ENCODE peak calls at places on chromosomes 12 and 14, in four cellular contexts. M is cardiac muscle cell, Y is transverse colon, N is Caco-2. K is an unnamed sample.

GRCh38 chr12:111443086-111443485 is 37.4 kb downstream of the SH2B3 start:
- DNase-seq in Y (no peak), N (no peak), M (no peak), K (no peak)

GRCh38 chr12:13135336-13136178 is 32.1 kb upstream of the GSG1 start:
- DNase-seq in N (peak; percentile 83), Y (no peak), M (peak; percentile 86), K (no peak)

GRCh38 chr14:93733646-93734045 is 54.6 kb downstream of the PRIMA1 start:
- DNase-seq in N (no peak), Y (no peak), M (no peak), K (no peak)

GRCh38 chr14:91910201-91910600 is 37.3 kb downstream of the FBLN5 start:
- DNase-seq in N (no peak), Y (no peak), M (no peak), K (no peak)

GRCh38 chr12:2286051-2286450 is 233.3 kb downstream of the CACNA1C start:
- DNase-seq in N (no peak), Y (no peak), M (no peak), K (no peak)

GRCh38 chr12:66964629-66965028 is 285.8 kb upstream of the GRIP1 start:
- DNase-seq in N (no peak), M (no peak), Y (no peak), K (no peak)

GRCh38 chr14:66288511-66288910 is 197.7 kb upstream of the CCDC196 start:
- DNase-seq in N (no peak), M (no peak), Y (no peak), K (no peak)

GRCh38 chr12:93137656-93138612 is 208.8 kb upstream of the EEA1 start:
- DNase-seq in M (peak; percentile 54), N (no peak), Y (no peak), K (no peak)

DNA sequence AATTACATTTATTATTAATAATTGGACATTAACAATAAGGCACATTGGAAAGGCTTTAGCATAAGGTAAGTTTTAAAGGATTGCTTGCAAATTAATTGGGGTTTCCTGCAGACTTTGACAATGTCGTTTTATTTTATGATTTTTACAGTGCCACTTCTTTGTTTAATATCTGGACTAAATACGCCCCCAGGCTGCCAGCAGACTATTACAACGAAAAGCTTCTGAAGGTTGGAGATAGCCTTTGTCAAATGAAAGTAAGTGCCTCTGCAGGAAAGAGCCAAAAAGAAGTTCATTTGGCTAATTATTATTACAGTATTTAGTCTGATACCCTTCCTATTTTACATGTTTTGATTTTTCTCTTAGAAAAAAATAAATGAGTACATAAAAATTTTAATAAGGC is 11.3 kb downstream of the CFAP54 start:
- DNase-seq in N (no peak), Y (no peak), M (peak; percentile 55), K (no peak)
- TF ChIP-seq CTCF in N (no peak), Y (no peak), M (peak; percentile 32), K (no peak)

GRCh38 chr12:62117041-62117440 is 143.2 kb upstream of the USP15 start:
- DNase-seq in N (no peak), Y (no peak), M (no peak), K (no peak)

GRCh38 chr12:62113366-62114011 is 146.7 kb upstream of the USP15 start:
- DNase-seq in Y (no peak), N (no peak), M (no peak), K (no peak)
- TF ChIP-seq CTCF in Y (no peak), N (no peak), M (no peak), K (no peak)

GRCh38 chr12:113149361-113150150 is at the start of gene CFAP73:
- DNase-seq in N (peak; percentile 91), M (peak; percentile 96), Y (peak; percentile 71), K (peak; percentile 89)
- TF ChIP-seq CTCF in N (no peak), M (peak; percentile 8), Y (no peak), K (no peak)

DNA sequence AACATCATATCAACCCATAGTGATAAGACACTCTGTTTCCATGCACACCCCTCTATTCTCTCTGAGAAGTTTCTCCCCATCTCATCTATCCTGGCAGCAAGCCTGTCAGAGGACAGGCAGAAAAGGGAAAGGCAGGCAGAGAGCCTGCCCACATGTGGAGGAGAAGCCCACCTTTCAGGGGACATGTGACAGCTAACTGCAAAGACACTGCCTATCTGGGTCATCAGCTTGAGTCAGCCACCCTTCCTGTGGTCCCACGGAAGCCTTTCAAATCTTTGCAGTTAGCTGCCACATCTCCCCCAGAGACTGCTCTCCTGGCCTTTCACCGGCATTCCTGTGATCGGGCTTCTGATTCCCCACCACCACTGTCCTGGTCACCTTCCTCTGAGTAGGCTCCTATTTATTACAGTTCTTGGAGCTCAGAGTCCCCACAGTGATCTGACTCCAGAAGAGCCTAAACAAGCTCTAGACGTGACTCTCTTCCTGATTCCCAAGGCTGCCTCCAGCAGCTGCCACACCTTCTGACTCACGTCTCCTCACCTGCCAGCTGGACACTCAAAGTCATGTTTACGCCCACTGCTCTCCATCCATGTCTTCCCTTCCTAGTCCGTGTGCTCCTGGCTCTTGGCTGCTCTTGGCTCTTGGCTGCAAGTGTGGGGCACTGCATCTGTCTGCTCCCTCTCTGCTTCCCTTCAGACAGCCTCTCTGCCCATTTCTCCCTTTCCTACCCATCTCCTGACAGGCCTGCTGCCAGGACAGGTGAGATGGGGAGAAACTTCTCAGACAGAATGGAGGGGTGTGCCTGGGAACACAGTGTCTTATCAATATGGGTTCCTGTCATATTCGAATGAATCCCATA is 7.5 kb upstream of the KRT1 start:
- DNase-seq in N (no peak), M (no peak), Y (peak; percentile 22), K (no peak)
- TF ChIP-seq CTCF in N (no peak), M (no peak), Y (no peak), K (no peak)

GRCh38 chr12:70721958-70722357 is 84.7 kb upstream of the PTPRB start:
- DNase-seq in Y (no peak), N (no peak), M (no peak), K (no peak)
- TF ChIP-seq CTCF in Y (no peak), N (no peak), M (no peak), K (no peak)

GRCh38 chr12:89524201-89525001 is at the start of gene GALNT4:
- DNase-seq in Y (peak; percentile 93), M (peak; percentile 92), N (peak; percentile 91), K (peak; percentile 86)
- TF ChIP-seq CTCF in Y (peak; percentile 78), M (peak; percentile 73), N (peak; percentile 81), K (peak; percentile 59)

GRCh38 chr14:51856897-51857296 is 3.5 kb upstream of the GNG2 start:
- DNase-seq in N (no peak), M (no peak), Y (no peak), K (no peak)

GRCh38 chr14:51855234-51855633 is 5.2 kb upstream of the GNG2 start:
- DNase-seq in N (no peak), Y (no peak), M (peak; percentile 35), K (no peak)

GRCh38 chr14:51850651-51851050 is 9.8 kb upstream of the GNG2 start:
- DNase-seq in N (no peak), Y (no peak), M (no peak), K (no peak)

GRCh38 chr14:51849095-51849494 is 11.3 kb upstream of the GNG2 start:
- DNase-seq in Y (no peak), N (no peak), M (no peak), K (no peak)

GRCh38 chr14:51852541-51852940 is 7.9 kb upstream of the GNG2 start:
- DNase-seq in M (peak; percentile 32), Y (no peak), N (no peak), K (no peak)
- TF ChIP-seq CTCF in M (no peak), Y (no peak), N (no peak), K (no peak)

GRCh38 chr12:130333341-130333740 is 4.3 kb upstream of the PIWIL1 start:
- DNase-seq in Y (no peak), M (no peak), N (no peak), K (no peak)
- TF ChIP-seq CTCF in Y (no peak), M (no peak), N (no peak), K (no peak)

K was measured in nephron progenitor cell.